ENCODE peak calls at places on chromosome 18, in five cellular contexts. D is HCT116, L is GM12878, R is K562, T is HepG2. C is an unnamed sample.

GRCh38 chr18:76363451-76364120 is 131.5 kb downstream of the ZNF516 start:
- DNase-seq in D (no peak), L (no peak), R (no peak), T (peak; percentile 32), C (no peak)

GRCh38 chr18:37385846-37386435 is 179.7 kb downstream of the CELF4 start:
- DNase-seq in D (peak; percentile 24), L (no peak), R (peak; percentile 58), T (peak; percentile 13), C (no peak)

GRCh38 chr18:31321719-31322118 is 3.8 kb downstream of the DSG1 start:
- DNase-seq in D (no peak), L (no peak), R (no peak), T (no peak), C (no peak)

GRCh38 chr18:24672165-24672950 is 211.9 kb downstream of the HRH4 start:
- DNase-seq in D (no peak), L (no peak), R (no peak), T (no peak), C (no peak)

GRCh38 chr18:55839350-55839749 is 251.4 kb upstream of the TCF4 start:
- DNase-seq in D (no peak), L (no peak), R (no peak), T (no peak), C (no peak)

GRCh38 chr18:61738042-61738441 is 154.8 kb downstream of the RNF152 start:
- DNase-seq in D (no peak), L (no peak), R (no peak), T (no peak), C (no peak)

GRCh38 chr18:683531-683930 is 26.1 kb downstream of the TYMS start:
- DNase-seq in D (no peak), L (no peak), R (no peak), T (no peak), C (no peak)

GRCh38 chr18:3340015-3340681 is 78.2 kb downstream of the MYL12B start:
- DNase-seq in D (no peak), L (no peak), R (peak; percentile 61), T (no peak), C (no peak)

GRCh38 chr18:60018801-60019462 is 119.1 kb downstream of the PMAIP1 start:
- DNase-seq in D (no peak), L (no peak), R (no peak), T (no peak), C (no peak)

GRCh38 chr18:62606106-62606505 is 83.3 kb downstream of the ZCCHC2 start:
- DNase-seq in D (no peak), L (no peak), R (peak; percentile 23), T (no peak), C (no peak)

GRCh38 chr18:361941-362913 is 94.4 kb upstream of the THOC1 start:
- DNase-seq in D (no peak), L (no peak), R (no peak), T (peak; percentile 92), C (no peak)

GRCh38 chr18:67728364-67728763 is 211.8 kb upstream of the DSEL start:
- DNase-seq in D (no peak), L (no peak), R (no peak), T (no peak), C (no peak)

GRCh38 chr18:42936289-42936688 is 179.2 kb downstream of the RIT2 start:
- DNase-seq in D (no peak), L (peak; percentile 19), R (no peak), T (no peak), C (no peak)

GRCh38 chr18:44927127-44927849 is 246.6 kb downstream of the SETBP1 start:
- DNase-seq in D (no peak), L (no peak), R (no peak), T (no peak), C (no peak)

GRCh38 chr18:36350839-36351474 is 53.4 kb downstream of the FHOD3 start:
- DNase-seq in D (no peak), L (no peak), R (no peak), T (no peak), C (no peak)

GRCh38 chr18:76130845-76131244 is 364.2 kb downstream of the ZNF516 start:
- DNase-seq in D (no peak), L (no peak), R (no peak), T (no peak), C (no peak)

GRCh38 chr18:25190468-25190867 is 161.5 kb downstream of the ZNF521 start:
- DNase-seq in D (no peak), L (peak; percentile 39), R (no peak), T (no peak), C (no peak)

GRCh38 chr18:4254840-4255239 is 200.3 kb downstream of the DLGAP1 start:
- DNase-seq in D (no peak), L (no peak), R (no peak), T (no peak), C (no peak)

GRCh38 chr18:13614701-13615288 is 111.6 kb downstream of the FAM210A start:
- DNase-seq in D (no peak), L (no peak), R (no peak), T (no peak), C (no peak)

GRCh38 chr18:48996901-48997463 is 46.2 kb upstream of the SMAD7 start:
- DNase-seq in D (peak; percentile 58), L (no peak), R (no peak), T (peak; percentile 47), C (no peak)

GRCh38 chr18:62614499-62614898 is 91.7 kb downstream of the ZCCHC2 start:
- DNase-seq in D (no peak), L (no peak), R (no peak), T (no peak), C (no peak)

GRCh38 chr18:39624934-39625333 is 2059.3 kb upstream of the CELF4 start:
- DNase-seq in D (no peak), L (no peak), R (no peak), T (no peak), C (peak; percentile 7)

GRCh38 chr18:77062518-77063003 is 70.0 kb downstream of the MBP start:
- DNase-seq in D (no peak), L (peak; percentile 82), R (no peak), T (no peak), C (no peak)

GRCh38 chr18:26487437-26487836 is 60.9 kb downstream of the KCTD1 start:
- DNase-seq in D (no peak), L (peak; percentile 23), R (no peak), T (peak; percentile 63), C (no peak)
- TF ChIP-seq SP1 in D (peak; percentile 40), L (no peak), R (no peak), T (no peak), C (no peak)

GRCh38 chr18:70280007-70280925 is 8.6 kb upstream of the SOCS6 start:
- DNase-seq in D (peak; percentile 88), L (no peak), R (peak; percentile 41), T (no peak), C (no peak)
- TF ChIP-seq SIN3A in D (no peak), L (no peak), R (no peak), T (no peak), C (no peak)

GRCh38 chr18:33051397-33051796 is 278.6 kb upstream of the KLHL14 start:
- DNase-seq in D (no peak), L (no peak), R (no peak), T (peak; percentile 12), C (no peak)

GRCh38 chr18:33052886-33053285 is 280.1 kb upstream of the KLHL14 start:
- DNase-seq in D (no peak), L (no peak), R (no peak), T (no peak), C (no peak)
- TF ChIP-seq SP1 in D (no peak), L (no peak), R (no peak), T (no peak), C (no peak)

DNA sequence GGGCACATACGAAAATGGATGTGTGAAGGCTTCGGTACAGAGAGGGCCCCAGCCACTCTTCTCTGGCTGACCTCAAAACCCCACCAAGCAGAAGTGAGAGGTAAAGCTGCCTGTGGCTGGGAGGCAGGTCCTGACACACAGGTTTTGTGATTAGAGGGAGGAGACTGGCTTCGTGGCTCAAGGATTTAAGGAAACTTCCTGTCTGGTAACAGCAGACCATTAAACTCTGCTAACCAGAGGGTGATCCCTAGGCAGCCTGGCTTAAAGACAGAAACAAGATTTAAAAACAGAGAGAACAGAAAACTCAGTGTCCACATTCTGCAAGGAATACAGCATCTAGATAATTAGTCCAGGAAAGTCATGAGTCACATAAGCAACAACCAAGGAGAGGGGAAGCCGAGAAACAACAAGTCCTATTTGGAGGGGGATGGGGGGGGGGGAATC is 101.9 kb downstream of the NFATC1 start:
- DNase-seq in D (no peak), L (peak; percentile 25), R (no peak), T (no peak), C (no peak)
- TF ChIP-seq SIN3A in D (no peak), L (no peak), R (no peak), T (no peak), C (no peak)

C was measured in H1.